ENCODE peak calls at places on chromosomes 1 and 21, in ten cellular contexts. F is GM04504; T is ecto neural progenitor cell; H is amygdala; B is right cardiac atrium; R is body of pancreas; A is erythroblast; S is CD4-positive, alpha-beta T cell; M is left ventricle myocardium inferior; P is fibroblast of lung. K is an unnamed sample.

GRCh38 chr1:39127513-39127912 is 77.0 kb upstream of the MACF1 start:
- DNase-seq in F (no peak), T (no peak), H (no peak), B (no peak), R (peak), A (no peak), S (no peak), M (no peak), P (peak), K (peak)

GRCh38 chr1:157584503-157584902 is 13.4 kb downstream of the FCRL4 start:
- DNase-seq in F (no peak), T (no peak), H (no peak), B (no peak), R (no peak), A (no peak), S (no peak), M (no peak), P (no peak), K (no peak)

GRCh38 chr1:245345191-245345884 is 190.6 kb downstream of the KIF26B start:
- DNase-seq in F (no peak), T (no peak), H (no peak), B (no peak), R (no peak), A (no peak), S (no peak), M (no peak), P (no peak), K (no peak)

GRCh38 chr1:234559152-234559916 is 50.6 kb downstream of the IRF2BP2 start:
- DNase-seq in F (no peak), T (peak), H (no peak), B (no peak), R (no peak), A (no peak), S (no peak), M (no peak), P (no peak), K (no peak)

GRCh38 chr1:37513795-37514349 is 694 bp downstream of the MEAF6 start:
- DNase-seq in F (no peak), T (peak), H (peak), B (peak), R (peak), A (peak), S (peak), M (no peak), P (no peak), K (no peak)

GRCh38 chr1:223143760-223144248 is 756 bp upstream of the TLR5 start:
- DNase-seq in F (no peak), T (no peak), H (no peak), B (peak), R (no peak), A (no peak), S (peak), M (peak), P (no peak), K (no peak)

GRCh38 chr1:116504308-116505156 is 66.3 kb downstream of the CD58 start:
- DNase-seq in F (no peak), T (no peak), H (peak), B (peak), R (no peak), A (peak), S (peak), M (peak), P (peak), K (no peak)

GRCh38 chr1:112803906-112804762 is 89.0 kb upstream of the PPM1J start:
- DNase-seq in F (peak), T (peak), H (peak), B (peak), R (peak), A (peak), S (peak), M (peak), P (peak), K (peak)

GRCh38 chr1:17513131-17513530 is 26.4 kb upstream of the ARHGEF10L start:
- DNase-seq in F (no peak), T (no peak), H (no peak), B (no peak), R (no peak), A (no peak), S (no peak), M (no peak), P (no peak), K (no peak)

GRCh38 chr1:205714906-205715246 is 34.6 kb upstream of the SLC45A3 start:
- DNase-seq in F (no peak), T (no peak), H (no peak), B (no peak), R (no peak), A (no peak), S (no peak), M (no peak), P (no peak), K (no peak)

GRCh38 chr1:154840557-154841176 is 29.4 kb downstream of the KCNN3 start:
- DNase-seq in F (no peak), T (no peak), H (no peak), B (no peak), R (no peak), A (no peak), S (no peak), M (no peak), P (no peak), K (no peak)

GRCh38 chr21:19565587-19565986 is 1162.0 kb upstream of the TMPRSS15 start:
- DNase-seq in F (no peak), T (no peak), H (no peak), B (no peak), R (no peak), A (peak), S (no peak), M (no peak), P (no peak), K (no peak)

GRCh38 chr1:8133657-8134430 is 107.7 kb upstream of the ERRFI1 start:
- DNase-seq in F (peak), T (no peak), H (no peak), B (peak), R (peak), A (no peak), S (no peak), M (peak), P (peak), K (peak)

GRCh38 chr1:158045639-158046038 is 52.2 kb downstream of the KIRREL1 start:
- DNase-seq in F (peak), T (no peak), H (no peak), B (no peak), R (no peak), A (no peak), S (no peak), M (no peak), P (peak), K (no peak)

GRCh38 chr21:33682992-33683627 is 40.8 kb downstream of the ITSN1 start:
- DNase-seq in F (peak), T (no peak), H (no peak), B (no peak), R (no peak), A (no peak), S (no peak), M (no peak), P (peak), K (no peak)

GRCh38 chr1:214952648-214953047 is 129.9 kb upstream of the KCNK2 start:
- DNase-seq in F (no peak), T (no peak), H (no peak), B (no peak), R (no peak), A (no peak), S (no peak), M (no peak), P (no peak), K (no peak)

GRCh38 chr1:24027838-24028468 is 47.8 kb upstream of the SRSF10 start:
- DNase-seq in F (no peak), T (no peak), H (no peak), B (no peak), R (no peak), A (peak), S (no peak), M (no peak), P (peak), K (no peak)

GRCh38 chr1:14165289-14165867 is 433.1 kb upstream of the KAZN start:
- DNase-seq in F (no peak), T (no peak), H (no peak), B (no peak), R (no peak), A (no peak), S (no peak), M (no peak), P (no peak), K (no peak)

GRCh38 chr1:6052543-6053205 is 7.0 kb downstream of the KCNAB2 start:
- DNase-seq in F (no peak), T (peak), H (peak), B (peak), R (peak), A (peak), S (peak), M (peak), P (peak), K (peak)

GRCh38 chr1:202045699-202046098 is 35.3 kb downstream of the ELF3 start:
- DNase-seq in F (no peak), T (no peak), H (no peak), B (no peak), R (no peak), A (no peak), S (no peak), M (no peak), P (no peak), K (no peak)

GRCh38 chr1:9427388-9427787 is 111.9 kb upstream of the SLC25A33 start:
- DNase-seq in F (no peak), T (no peak), H (no peak), B (no peak), R (no peak), A (no peak), S (no peak), M (no peak), P (no peak), K (no peak)

GRCh38 chr1:89800718-89801117 is 20.1 kb upstream of the LRRC8D start:
- DNase-seq in F (no peak), T (no peak), H (no peak), B (no peak), R (no peak), A (no peak), S (no peak), M (no peak), P (no peak), K (no peak)

GRCh38 chr1:230863449-230863848 is 4.9 kb downstream of the C1orf198 start:
- DNase-seq in F (no peak), T (no peak), H (peak), B (peak), R (peak), A (no peak), S (no peak), M (peak), P (no peak), K (no peak)

GRCh38 chr1:206672844-206673758 is 11.6 kb upstream of the MAPKAPK2 start:
- DNase-seq in F (no peak), T (peak), H (no peak), B (peak), R (no peak), A (peak), S (no peak), M (no peak), P (peak), K (no peak)

GRCh38 chr1:46188295-46189030 is 9.8 kb downstream of the POMGNT1 start:
- DNase-seq in F (no peak), T (no peak), H (no peak), B (no peak), R (peak), A (no peak), S (no peak), M (no peak), P (no peak), K (no peak)

GRCh38 chr21:45412909-45413581 is 8.1 kb downstream of the COL18A1 start:
- DNase-seq in F (no peak), T (no peak), H (no peak), B (peak), R (peak), A (peak), S (no peak), M (peak), P (no peak), K (no peak)

GRCh38 chr1:194194724-194195123 is 1008.3 kb upstream of the B3GALT2 start:
- DNase-seq in F (no peak), T (no peak), H (no peak), B (no peak), R (no peak), A (no peak), S (no peak), M (no peak), P (no peak), K (no peak)

GRCh38 chr21:25385912-25386474 is 221.3 kb downstream of the MRPL39 start:
- DNase-seq in F (peak), T (no peak), H (no peak), B (no peak), R (peak), A (peak), S (no peak), M (no peak), P (peak), K (peak)

GRCh38 chr1:41366428-41367101 is 5.3 kb downstream of the FOXO6 start:
- DNase-seq in F (no peak), T (no peak), H (no peak), B (peak), R (peak), A (no peak), S (peak), M (no peak), P (no peak), K (no peak)